ENCODE peak calls at places on chromosome X, in seven cellular contexts. R is GM06990; U is mucosa of descending colon; P is A549; O is NCI-H1694 treated with DMSO at 0.1 percent for 48 hours; J is ELF-1; F is activated CD8-positive, alpha-beta T cell treated with anti-CD3 and anti-CD28 coated beads for 36 hours. H is an unnamed sample.

GRCh38 chrX:109624641-109625311 is at the start of gene KCNE5:
- DNase-seq in R (no peak), O (no peak), J (peak; percentile 76), F (no peak), P (no peak), U (peak; percentile 40), H (no peak)

GRCh38 chrX:45077748-45078424 is 122.8 kb downstream of the DIPK2B start:
- DNase-seq in U (no peak), R (peak; percentile 11), P (no peak), J (no peak), O (no peak), F (peak; percentile 26), H (no peak)

GRCh38 chrX:16897445-16897844 is 27.3 kb upstream of the RBBP7 start:
- DNase-seq in U (no peak), F (no peak), R (no peak), P (no peak), J (peak; percentile 57), O (no peak), H (no peak)

GRCh38 chrX:111568817-111569216 is 57.4 kb downstream of the SERTM2 start:
- DNase-seq in J (no peak), P (no peak), U (no peak), R (no peak), O (no peak), F (no peak), H (no peak)

GRCh38 chrX:78619829-78620228 is 39.3 kb downstream of the RTL3 start:
- DNase-seq in U (no peak), F (no peak), R (no peak), P (no peak), J (no peak), O (no peak), H (no peak)

GRCh38 chrX:48826135-48826875 is at the start of gene ERAS:
- DNase-seq in P (no peak), O (no peak), F (peak; percentile 21), J (no peak), U (no peak), R (no peak), H (no peak)

GRCh38 chrX:73768886-73769285 is 205.9 kb downstream of the CHIC1 start:
- DNase-seq in P (no peak), J (no peak), R (no peak), F (no peak), O (no peak), U (no peak), H (no peak)

GRCh38 chrX:8730812-8731578 is 942 bp downstream of the ANOS1 start:
- DNase-seq in R (no peak), P (no peak), U (no peak), J (no peak), O (no peak), F (no peak), H (no peak)

GRCh38 chrX:47148946-47149345 is 3.9 kb downstream of the RBM10 start:
- DNase-seq in F (peak; percentile 37), O (no peak), U (no peak), P (no peak), R (no peak), J (no peak), H (no peak)

GRCh38 chrX:41412261-41413167 is 34.6 kb upstream of the NYX start:
- DNase-seq in R (no peak), U (peak; percentile 66), O (no peak), P (peak; percentile 37), J (no peak), F (peak; percentile 3), H (no peak)

GRCh38 chrX:135191838-135192237 is 20.6 kb upstream of the CT55 start:
- DNase-seq in J (no peak), P (no peak), F (no peak), O (no peak), U (no peak), R (no peak), H (no peak)

GRCh38 chrX:17470136-17470535 is 95.1 kb downstream of the NHS start:
- DNase-seq in F (no peak), O (no peak), R (no peak), J (no peak), P (no peak), U (no peak), H (no peak)

GRCh38 chrX:133527415-133527814 is 112.1 kb upstream of the GPC4 start:
- DNase-seq in O (no peak), F (no peak), P (no peak), U (no peak), R (no peak), J (no peak), H (no peak)

GRCh38 chrX:108307408-108308085 is 130.7 kb downstream of the COL4A6 start:
- DNase-seq in J (no peak), U (no peak), O (no peak), P (peak; percentile 70), F (no peak), R (no peak), H (no peak)

GRCh38 chrX:46698691-46699090 is 60.2 kb downstream of the SLC9A7 start:
- DNase-seq in U (no peak), O (no peak), F (no peak), J (no peak), R (no peak), P (no peak), H (no peak)

GRCh38 chrX:42708222-42708621 is 69.7 kb downstream of the PPP1R2C start:
- DNase-seq in F (no peak), P (no peak), U (no peak), R (no peak), J (no peak), O (no peak), H (no peak)

GRCh38 chrX:41027388-41027787 is 57.9 kb upstream of the USP9X start:
- DNase-seq in O (no peak), F (no peak), J (no peak), R (no peak), U (no peak), P (peak; percentile 90), H (no peak)

GRCh38 chrX:12269484-12269883 is 131.2 kb downstream of the FRMPD4 start:
- DNase-seq in F (no peak), R (no peak), U (no peak), J (no peak), P (peak; percentile 4), O (no peak), H (no peak)